ENCODE peak calls at places on chromosomes 16 and 17, in six cellular contexts. Q, L, Z, H, N and Y are unnamed samples.

GRCh38 chr17:42979511-42980273 is at the start of gene PTGES3L:
- DNase-seq in N (peak), Q (no peak), H (peak), Z (no peak), L (peak), Y (no peak)

GRCh38 chr16:3074860-3075545 is 9.6 kb downstream of the IL32 start:
- DNase-seq in Q (no peak), H (no peak), Z (no peak), L (peak), N (peak), Y (no peak)

GRCh38 chr16:3180445-3180878 is 7.5 kb upstream of the OR1F1 start:
- DNase-seq in L (no peak), H (peak), Q (no peak), N (no peak), Z (no peak), Y (no peak)

GRCh38 chr16:278863-279366 is 1.5 kb upstream of the ARHGDIG start:
- DNase-seq in Z (no peak), L (peak), H (peak), Q (no peak), N (no peak), Y (no peak)

GRCh38 chr16:89593841-89594240 is 18.3 kb downstream of the CPNE7 start:
- DNase-seq in H (no peak), Q (no peak), N (peak), L (peak), Z (no peak), Y (no peak)

GRCh38 chr16:84808812-84809211 is 11.0 kb upstream of the CRISPLD2 start:
- DNase-seq in N (no peak), Z (no peak), H (no peak), Q (no peak), L (no peak), Y (no peak)

GRCh38 chr16:85514601-85515318 is 98.4 kb upstream of the GSE1 start:
- DNase-seq in H (peak), Z (peak), N (no peak), L (peak), Q (no peak), Y (peak)

GRCh38 chr17:31608659-31609254 is 217.3 kb downstream of the RAB11FIP4 start:
- DNase-seq in Q (no peak), N (no peak), Z (no peak), L (no peak), H (no peak), Y (no peak)

GRCh38 chr16:64983983-64984382 is 137.9 kb downstream of the CDH11 start:
- DNase-seq in Q (no peak), N (no peak), Z (peak), L (peak), H (peak), Y (peak)

GRCh38 chr17:4364622-4365041 is 1.8 kb downstream of the UBE2G1 start:
- DNase-seq in H (no peak), N (no peak), Z (no peak), Q (no peak), L (no peak), Y (no peak)

GRCh38 chr16:69326172-69326873 is 4.1 kb downstream of the PDF start:
- DNase-seq in L (peak), N (no peak), H (no peak), Q (no peak), Z (no peak), Y (no peak)

GRCh38 chr17:330993-331701 is 21.5 kb downstream of the RPH3AL start:
- DNase-seq in Z (peak), Q (no peak), N (no peak), H (no peak), L (no peak), Y (peak)

GRCh38 chr16:8861563-8862308 is 7.1 kb downstream of the CARHSP1 start:
- DNase-seq in L (no peak), Z (no peak), Q (no peak), N (no peak), H (no peak), Y (no peak)

GRCh38 chr16:87837627-87838289 is 31.5 kb downstream of the SLC7A5 start:
- DNase-seq in L (no peak), H (no peak), N (no peak), Q (no peak), Z (no peak), Y (no peak)

GRCh38 chr16:5008311-5008731 is 25.4 kb downstream of the NAGPA start:
- DNase-seq in Z (no peak), H (no peak), L (no peak), N (no peak), Q (no peak), Y (no peak)

GRCh38 chr17:48100160-48100559 is 1.1 kb downstream of the CBX1 start:
- DNase-seq in H (peak), N (no peak), L (no peak), Q (no peak), Z (no peak), Y (no peak)

GRCh38 chr17:13646411-13646810 is 44.7 kb upstream of the HS3ST3A1 start:
- DNase-seq in Z (no peak), L (no peak), Q (no peak), H (peak), N (no peak), Y (no peak)

GRCh38 chr16:74778646-74779045 is 4.0 kb upstream of the FA2H start:
- DNase-seq in H (no peak), N (no peak), Z (no peak), Q (no peak), L (peak), Y (no peak)

GRCh38 chr16:19285431-19285830 is at the start of gene CLEC19A:
- DNase-seq in N (no peak), L (no peak), H (no peak), Z (no peak), Q (no peak), Y (no peak)

GRCh38 chr16:87068316-87068715 is 248.9 kb downstream of the C16orf95 start:
- DNase-seq in Q (no peak), Z (no peak), N (no peak), H (no peak), L (no peak), Y (no peak)

GRCh38 chr16:66326995-66327513 is 39.4 kb upstream of the CDH5 start:
- DNase-seq in N (no peak), L (peak), Q (no peak), Z (peak), H (no peak), Y (peak)